ENCODE peak calls at places on chromosomes 6 and 20, in seven cellular contexts. C is activated T-cell treated with anti-CD3 and anti-CD28 coated beads, Interleukin-2, amount 50 U/mL, for 72 hours; N is hypothalamus; H is aorta; Y is ELR; G is RCC 7860; Q is Jurkat, Clone E6-1. V is an unnamed sample.

GRCh38 chr6:43174263-43175112 is 3.4 kb downstream of the SRF start:
- DNase-seq in N (peak), C (peak), Q (peak), H (peak), G (peak), Y (peak), V (peak)

GRCh38 chr20:18007534-18008292 is 38.9 kb downstream of the MGME1 start:
- DNase-seq in G (no peak), C (no peak), Y (no peak), H (peak), N (no peak), Q (no peak), V (peak)

GRCh38 chr20:6767536-6768227 is at the start of gene BMP2:
- DNase-seq in G (peak), C (peak), H (peak), Y (peak), N (peak), Q (no peak), V (peak)

GRCh38 chr6:34589633-34590139 is 33.6 kb upstream of the SPDEF start:
- DNase-seq in Y (no peak), C (no peak), G (no peak), N (no peak), H (no peak), Q (no peak), V (no peak)

GRCh38 chr6:1082040-1082935 is 229.6 kb upstream of the FOXQ1 start:
- DNase-seq in G (peak), C (no peak), Q (no peak), H (no peak), Y (peak), N (no peak), V (no peak)

GRCh38 chr6:75205776-75206334 is at the start of gene COL12A1:
- DNase-seq in Q (no peak), G (peak), Y (peak), N (peak), H (peak), C (peak), V (peak)

GRCh38 chr20:24953621-24954133 is 4.6 kb downstream of the CST7 start:
- DNase-seq in H (peak), Q (no peak), C (peak), Y (no peak), N (no peak), G (no peak), V (peak)

GRCh38 chr6:55108469-55109130 is 65.7 kb upstream of the HCRTR2 start:
- DNase-seq in N (no peak), C (no peak), Y (no peak), H (no peak), G (no peak), Q (no peak), V (no peak)

GRCh38 chr6:136341967-136342366 is 52.3 kb upstream of the BCLAF1 start:
- DNase-seq in N (no peak), G (no peak), Y (peak), Q (no peak), H (no peak), C (no peak), V (no peak)

GRCh38 chr6:167345348-167345747 is 20.5 kb downstream of the TTLL2 start:
- DNase-seq in Q (no peak), Y (no peak), C (no peak), G (no peak), H (no peak), N (no peak), V (no peak)

GRCh38 chr20:35006531-35006971 is 50.9 kb downstream of the MYH7B start:
- DNase-seq in C (no peak), H (peak), Q (no peak), G (no peak), Y (no peak), N (no peak), V (peak)

GRCh38 chr20:34888468-34888867 is 12.1 kb downstream of the ACSS2 start:
- DNase-seq in Q (no peak), H (no peak), N (no peak), Y (no peak), G (no peak), C (no peak), V (no peak)

GRCh38 chr6:142886431-142887170 is 58.4 kb downstream of the HIVEP2 start:
- DNase-seq in H (no peak), C (no peak), N (no peak), G (peak), Q (peak), Y (peak), V (no peak)

GRCh38 chr6:29847871-29848630 is 20.4 kb downstream of the HLA-G start:
- DNase-seq in H (peak), C (peak), N (peak), Q (peak), G (peak), Y (peak), V (peak)

GRCh38 chr6:52929321-52930164 is 20.0 kb upstream of the GSTA3 start:
- DNase-seq in Q (no peak), Y (peak), H (no peak), C (no peak), G (peak), N (no peak), V (no peak)

GRCh38 chr6:168765710-168766109 is 324.7 kb downstream of the SMOC2 start:
- DNase-seq in Q (no peak), C (no peak), N (no peak), G (no peak), Y (no peak), H (no peak), V (no peak)

GRCh38 chr20:15604406-15604805 is 968.8 kb downstream of the KIF16B start:
- DNase-seq in G (no peak), N (no peak), C (no peak), H (no peak), Y (no peak), Q (no peak), V (no peak)

GRCh38 chr6:36656441-36656840 is 22.1 kb upstream of the CDKN1A start:
- DNase-seq in H (no peak), Y (no peak), G (peak), Q (no peak), N (no peak), C (no peak), V (no peak)

GRCh38 chr6:169589293-169589692 is 112.5 kb downstream of the WDR27 start:
- DNase-seq in Y (peak), C (peak), G (peak), Q (peak), N (no peak), H (no peak), V (no peak)

GRCh38 chr20:32839982-32840285 is 18.8 kb upstream of the EFCAB8 start:
- DNase-seq in C (no peak), Q (no peak), G (no peak), N (no peak), Y (no peak), H (no peak), V (no peak)

GRCh38 chr6:88641178-88641903 is 322.1 kb downstream of the RNGTT start:
- DNase-seq in G (no peak), C (no peak), N (no peak), Y (no peak), H (no peak), Q (no peak), V (no peak)

GRCh38 chr6:70221025-70221714 is 81.7 kb downstream of the COL9A1 start:
- DNase-seq in G (peak), Y (peak), C (no peak), N (no peak), H (no peak), Q (peak), V (no peak)

GRCh38 chr20:24972341-24972740 is 20.2 kb downstream of the APMAP start:
- DNase-seq in Q (no peak), C (no peak), Y (no peak), G (no peak), H (no peak), N (no peak), V (peak)

GRCh38 chr6:158707120-158707519 is 57.3 kb downstream of the SYTL3 start:
- DNase-seq in C (no peak), H (no peak), N (no peak), G (peak), Y (peak), Q (no peak), V (peak)

GRCh38 chr20:14142964-14143627 is 147.8 kb downstream of the MACROD2 start:
- DNase-seq in Y (no peak), C (no peak), G (no peak), H (no peak), N (no peak), Q (no peak), V (no peak)

GRCh38 chr20:44068780-44069191 is 118.2 kb downstream of the JPH2 start:
- DNase-seq in G (no peak), N (no peak), C (peak), Q (no peak), H (no peak), Y (no peak), V (no peak)

GRCh38 chr20:37363221-37364012 is 17.5 kb downstream of the SRC start:
- DNase-seq in H (peak), Q (no peak), C (no peak), G (no peak), Y (no peak), N (no peak), V (peak)

GRCh38 chr6:135300576-135300975 is 119.5 kb downstream of the MYB start:
- DNase-seq in N (no peak), G (no peak), Y (peak), C (no peak), H (no peak), Q (no peak), V (no peak)

GRCh38 chr6:152110878-152111820 is 303.7 kb downstream of the ESR1 start:
- DNase-seq in H (no peak), Y (no peak), Q (peak), C (no peak), N (peak), G (no peak), V (no peak)

GRCh38 chr20:49505518-49505917 is 23.1 kb upstream of the KCNB1 start:
- DNase-seq in C (no peak), H (no peak), Q (no peak), Y (peak), G (peak), N (peak), V (peak)

GRCh38 chr6:118017301-118017854 is 110.3 kb downstream of the SLC35F1 start:
- DNase-seq in G (no peak), Y (no peak), N (no peak), Q (no peak), H (no peak), C (no peak), V (no peak)

GRCh38 chr6:166179704-166180103 is 12.1 kb upstream of the TBXT start:
- DNase-seq in N (no peak), Y (no peak), Q (no peak), C (no peak), G (no peak), H (no peak), V (peak)

V was measured in sigmoid colon.